ENCODE peak calls at places on chromosome 7, in eight cellular contexts. A is PC-9, J is endothelial cell of umbilical vein, M is K562, S is H9, P is astrocyte, N is GM12878, Q is keratinocyte. I is an unnamed sample. For H3K79me2, the result is how much of the 10 kb centered on the place peaks cover.

GRCh38 chr7:69232445-69233376 is 365.6 kb upstream of the AUTS2 start:
- DNase-seq in A (no peak), P (no peak), M (no peak), S (peak), Q (no peak), N (no peak), J (no peak), I (no peak)

GRCh38 chr7:78037603-78038002 is 239.0 kb downstream of the PHTF2 start:
- DNase-seq in Q (no peak), N (no peak), P (no peak), J (no peak), A (no peak), M (no peak), S (no peak), I (peak)

GRCh38 chr7:3455826-3456444 is 154.9 kb downstream of the SDK1 start:
- DNase-seq in Q (no peak), A (no peak), S (no peak), P (peak), M (no peak), J (peak), N (no peak), I (no peak)

GRCh38 chr7:93601363-93601762 is 26.8 kb upstream of the CALCR start:
- DNase-seq in A (no peak), M (peak), N (no peak), S (peak), Q (no peak), J (no peak), P (no peak), I (no peak)

GRCh38 chr7:128351296-128352123 is 7.8 kb upstream of the RBM28 start:
- DNase-seq in Q (no peak), N (no peak), A (no peak), S (peak), M (no peak), P (no peak), J (no peak), I (no peak)

GRCh38 chr7:114786455-114786854 is 135.4 kb upstream of the MDFIC start:
- DNase-seq in J (no peak), M (no peak), Q (no peak), A (no peak), S (no peak), N (no peak), P (no peak), I (no peak)

GRCh38 chr7:45712057-45712689 is 138.0 kb downstream of the ADCY1 start:
- DNase-seq in M (no peak), S (peak), Q (no peak), N (no peak), A (no peak), P (no peak), J (no peak), I (no peak)

GRCh38 chr7:112517487-112517886 is 36.7 kb downstream of the LSMEM1 start:
- DNase-seq in Q (no peak), N (no peak), J (no peak), A (no peak), S (no peak), M (no peak), P (no peak), I (no peak)

GRCh38 chr7:123819001-123819400 is 26.0 kb upstream of the HYAL4 start:
- DNase-seq in A (peak), M (no peak), Q (no peak), P (no peak), N (no peak), S (no peak), J (no peak), I (no peak)

GRCh38 chr7:2143981-2144595 is 88.7 kb downstream of the MAD1L1 start:
- DNase-seq in N (no peak), A (no peak), P (no peak), Q (no peak), S (no peak), M (no peak), J (no peak), I (no peak)

GRCh38 chr7:86991844-86992243 is 67.6 kb downstream of the ELAPOR2 start:
- DNase-seq in J (peak), S (no peak), A (no peak), N (no peak), M (no peak), P (peak), Q (no peak), I (no peak)

GRCh38 chr7:86991093-86991769 is 68.2 kb downstream of the ELAPOR2 start:
- DNase-seq in P (no peak), A (no peak), N (no peak), S (no peak), Q (no peak), J (no peak), M (no peak), I (no peak)

GRCh38 chr7:86995052-86995725 is 64.3 kb downstream of the ELAPOR2 start:
- DNase-seq in S (no peak), N (no peak), J (no peak), P (no peak), M (no peak), Q (no peak), A (no peak), I (no peak)

GRCh38 chr7:86989407-86989806 is 70.0 kb downstream of the ELAPOR2 start:
- DNase-seq in P (no peak), M (no peak), J (no peak), S (no peak), A (no peak), N (no peak), Q (no peak), I (peak)
- H3K79me2 ChIP-seq in P (under half), M (under half), J (under half), S (under half), A (under half), N (under half), Q (under half), I (under half)

DNA sequence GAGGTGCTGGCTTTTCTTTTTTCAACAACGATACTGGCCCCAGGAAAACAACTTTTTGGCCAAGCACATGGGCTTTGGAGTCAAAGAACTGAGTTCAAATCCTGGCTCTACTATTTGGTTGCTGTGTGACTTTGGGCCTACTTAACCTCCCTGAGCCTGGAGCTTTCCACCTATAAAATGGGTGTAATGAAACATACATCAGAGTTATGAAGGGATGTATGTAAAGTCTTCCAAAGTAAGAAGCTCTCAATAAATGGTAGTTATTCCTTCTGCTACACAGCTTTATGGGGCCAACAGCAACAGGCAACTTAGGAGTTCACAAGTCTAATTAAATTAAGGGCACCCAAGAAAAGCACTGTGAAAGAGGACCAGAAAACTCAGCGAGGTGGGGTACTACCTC is 33.0 kb downstream of the ZNF777 start:
- DNase-seq in M (no peak), Q (no peak), P (no peak), J (no peak), N (no peak), A (no peak), S (no peak), I (no peak)
- H3K79me2 ChIP-seq in M (under half), Q (under half), P (under half), J (under half), N (under half), A (under half), S (under half), I (under half)

GRCh38 chr7:74185016-74185415 is 10.9 kb downstream of the EIF4H start:
- DNase-seq in P (no peak), A (no peak), N (no peak), M (no peak), J (no peak), Q (no peak), S (no peak), I (no peak)

GRCh38 chr7:74191231-74191630 is 17.1 kb downstream of the EIF4H start:
- DNase-seq in N (no peak), Q (no peak), J (no peak), P (no peak), M (no peak), S (no peak), A (no peak), I (no peak)

GRCh38 chr7:74185636-74186035 is 11.5 kb downstream of the EIF4H start:
- DNase-seq in A (no peak), J (peak), P (no peak), M (no peak), N (no peak), Q (no peak), S (no peak), I (no peak)

GRCh38 chr7:74190259-74190658 is 16.1 kb downstream of the EIF4H start:
- DNase-seq in N (no peak), P (no peak), S (no peak), J (no peak), M (no peak), Q (no peak), A (no peak), I (no peak)

DNA sequence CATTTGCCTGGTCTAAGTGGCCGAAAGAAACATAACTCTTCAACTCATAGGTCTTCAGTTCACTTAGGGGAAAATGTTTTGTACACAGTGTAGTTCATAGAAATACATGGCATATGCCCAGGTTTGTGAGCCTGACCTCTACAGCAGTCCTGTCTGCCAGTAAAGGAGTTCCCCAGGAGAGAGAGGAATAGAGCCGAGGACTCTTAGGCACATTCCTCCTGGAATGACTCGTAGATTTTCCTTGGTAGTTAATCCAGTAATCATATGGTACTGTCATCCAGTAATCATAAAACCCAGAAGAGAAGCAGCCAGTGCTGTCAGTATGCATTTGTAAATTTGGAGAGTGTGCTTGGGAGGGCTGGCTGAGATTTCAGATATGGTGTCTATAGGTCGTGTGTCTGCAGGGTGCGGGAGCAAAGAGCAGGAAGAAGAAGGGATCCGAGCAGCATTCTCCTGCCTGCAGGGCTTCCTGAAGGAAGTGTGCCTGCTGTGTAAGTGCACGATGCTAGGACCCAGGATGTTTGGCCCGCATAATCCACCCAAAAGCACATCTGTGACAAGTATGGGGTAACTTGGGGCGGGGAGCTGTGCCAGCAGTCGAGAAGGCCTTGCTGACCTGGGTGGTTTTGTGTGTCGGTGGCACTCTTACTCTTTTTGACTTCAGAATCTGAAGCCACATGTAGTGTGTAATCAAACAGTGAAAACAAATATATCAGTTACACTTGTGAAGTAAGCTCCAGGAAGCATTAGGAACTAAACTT is 13.9 kb downstream of the EIF4H start:
- DNase-seq in Q (no peak), M (no peak), N (no peak), J (peak), A (no peak), P (no peak), S (no peak), I (no peak)
- H3K79me2 ChIP-seq in Q (half or more), M (half or more), N (half or more), J (half or more), A (half or more), P (half or more), S (under half), I (half or more)

DNA sequence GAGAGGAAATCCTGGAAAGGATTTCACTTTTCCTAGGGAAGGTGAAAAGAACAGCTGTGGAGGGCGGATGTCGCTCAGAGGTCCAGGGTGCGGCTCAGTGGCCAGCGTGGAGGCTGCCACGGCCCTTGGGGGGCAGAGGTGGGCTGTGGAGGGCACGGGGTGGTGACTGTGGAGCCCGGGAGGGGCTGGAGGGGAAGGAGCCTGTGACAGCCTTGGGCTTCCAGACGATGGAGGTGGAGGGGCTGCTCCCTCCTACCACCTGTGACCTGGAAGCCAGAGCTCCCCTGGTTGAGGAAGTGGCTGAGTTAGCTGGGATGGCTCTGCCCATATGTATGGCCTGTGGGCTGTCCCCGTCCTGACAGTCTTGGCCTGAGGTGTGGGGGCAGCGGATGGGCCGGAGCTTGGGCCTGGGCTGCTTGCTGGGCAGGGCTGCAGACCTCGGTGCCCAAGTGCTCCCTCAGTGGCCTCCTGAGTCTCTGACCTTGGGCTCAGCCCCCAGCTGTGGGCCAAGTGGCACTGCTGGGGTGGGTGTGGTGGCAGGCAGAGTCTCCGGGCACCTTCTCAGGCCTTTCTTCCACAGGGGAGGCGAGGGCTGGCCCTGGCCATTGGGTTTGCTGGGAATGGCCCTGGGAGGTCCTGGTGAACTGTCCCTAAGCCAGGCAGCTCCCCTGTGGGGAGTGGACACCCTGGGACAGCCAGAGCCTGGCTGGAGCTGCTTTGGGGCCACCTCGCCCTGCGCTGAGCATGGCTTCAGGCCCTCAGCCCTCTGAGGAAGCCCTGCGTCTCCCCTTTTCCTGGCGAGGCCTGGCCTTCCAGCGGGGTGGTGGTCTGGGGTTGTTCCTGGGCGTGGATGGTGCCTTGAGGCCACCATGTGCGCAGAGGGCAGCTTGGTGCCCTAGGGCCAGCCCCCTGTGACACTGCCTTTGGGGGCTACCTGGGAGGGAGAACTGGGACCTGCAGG is 3.9 kb downstream of the BRI3 start:
- DNase-seq in J (no peak), S (no peak), Q (no peak), N (no peak), M (no peak), A (no peak), P (no peak), I (no peak)
- H3K79me2 ChIP-seq in J (half or more), S (under half), Q (half or more), N (under half), M (under half), A (half or more), P (half or more), I (half or more)

GRCh38 chr7:50355817-50356178 is 51.3 kb downstream of the IKZF1 start:
- DNase-seq in A (no peak), S (no peak), M (peak), N (no peak), J (no peak), P (no peak), Q (no peak), I (no peak)

GRCh38 chr7:50356212-50356944 is 51.9 kb downstream of the IKZF1 start:
- DNase-seq in P (no peak), A (no peak), J (no peak), S (no peak), Q (no peak), M (peak), N (no peak), I (no peak)

GRCh38 chr7:50357346-50357745 is 52.8 kb downstream of the IKZF1 start:
- DNase-seq in M (no peak), Q (no peak), P (no peak), S (no peak), N (no peak), J (no peak), A (no peak), I (no peak)

GRCh38 chr7:50358306-50358705 is 53.8 kb downstream of the IKZF1 start:
- DNase-seq in M (peak), N (no peak), S (no peak), J (no peak), A (no peak), Q (no peak), P (no peak), I (no peak)

DNA sequence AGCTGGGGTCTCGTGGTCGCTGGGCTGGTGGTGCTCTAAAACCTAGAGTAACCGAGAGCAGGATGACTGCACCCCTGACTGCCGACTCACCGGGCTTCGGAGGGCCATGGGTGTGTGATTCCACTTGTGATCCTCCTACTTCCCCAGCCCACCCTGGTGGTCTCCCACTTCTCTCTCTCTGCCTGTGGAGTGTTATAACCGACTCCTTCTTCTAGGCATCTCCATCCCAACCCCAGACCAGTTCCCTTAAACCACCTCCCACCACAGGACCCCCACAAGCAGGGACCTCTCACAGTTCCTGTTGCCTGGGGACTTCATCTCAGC is 52.4 kb downstream of the IKZF1 start:
- DNase-seq in P (no peak), M (no peak), Q (no peak), J (no peak), N (no peak), S (no peak), A (no peak), I (no peak)
- H3K79me2 ChIP-seq in P (under half), M (half or more), Q (under half), J (under half), N (under half), S (under half), A (under half), I (half or more)

DNA sequence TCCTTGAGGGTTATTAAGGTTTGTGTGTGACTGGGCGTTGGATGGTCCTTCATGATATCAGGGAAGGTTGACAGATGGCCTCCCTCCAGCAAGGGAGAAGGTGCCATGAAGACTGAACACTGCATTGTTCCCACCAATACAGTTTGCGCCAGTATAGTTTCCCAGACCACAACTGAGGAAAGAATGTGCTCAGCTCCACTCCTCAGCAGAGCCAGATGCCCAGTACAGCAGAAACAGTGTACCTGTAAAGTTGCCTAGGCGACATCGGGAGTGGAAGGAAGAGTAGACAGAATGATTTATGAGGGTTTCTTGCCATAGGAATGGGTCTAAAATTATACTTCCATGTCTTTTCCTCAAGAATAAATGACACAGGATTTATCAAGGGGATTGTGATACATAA is 137.5 kb downstream of the ST7 start:
- DNase-seq in A (no peak), J (no peak), Q (no peak), S (no peak), P (peak), N (no peak), M (peak), I (no peak)
- H3K79me2 ChIP-seq in A (under half), J (under half), Q (under half), S (under half), P (half or more), N (under half), M (half or more), I (under half)

DNA sequence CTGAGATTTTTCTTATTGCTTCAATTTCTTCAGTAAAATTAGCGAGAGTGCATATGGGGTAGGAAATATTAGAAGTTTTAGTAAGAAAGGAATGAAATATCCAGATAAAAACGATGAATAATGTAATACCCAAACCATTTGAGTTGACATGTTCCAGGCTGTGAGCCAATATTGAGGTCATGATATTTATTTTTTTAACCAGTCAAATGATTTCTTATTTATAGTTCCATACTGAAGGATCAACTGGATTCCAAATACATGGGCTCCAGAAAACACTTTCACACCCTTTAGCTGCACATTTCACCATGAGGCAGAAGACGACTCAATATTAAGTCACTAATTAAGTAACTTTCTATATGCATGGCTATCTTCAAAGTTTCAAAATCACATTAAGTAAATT is 312.5 kb downstream of the PPP1R3A start:
- DNase-seq in Q (no peak), P (peak), S (no peak), N (no peak), J (no peak), M (no peak), A (no peak), I (no peak)
- H3K79me2 ChIP-seq in Q (under half), P (under half), S (under half), N (under half), J (under half), M (under half), A (under half), I (under half)